ENCODE peak calls at places on chromosomes 5 and 9, in six cellular contexts. A is heart right ventricle, C is Panc1, V is tibial nerve, E is upper lobe of right lung, P is esophagus squamous epithelium. B is an unnamed sample. For H3K4me1 and H3K36me3, the result is how much of the 10 kb centered on the place peaks cover.

GRCh38 chr5:78912085-78912771 is 72.9 kb downstream of the ARSB start:
- DNase-seq in A (no peak), C (no peak), V (no peak), E (no peak), P (no peak), B (no peak)

GRCh38 chr5:177132504-177133118 is 962 bp upstream of the NSD1 start:
- DNase-seq in A (peak), C (no peak), V (no peak), E (no peak), P (no peak), B (peak)

GRCh38 chr5:154095819-154096380 is 57.1 kb downstream of the MFAP3 start:
- DNase-seq in A (no peak), C (no peak), V (no peak), E (no peak), P (no peak), B (no peak)

GRCh38 chr5:75672616-75673015 is 44.6 kb downstream of the POC5 start:
- DNase-seq in A (no peak), C (no peak), V (no peak), E (no peak), P (no peak), B (no peak)

GRCh38 chr5:139197710-139198669 is at the start of gene SIL1:
- DNase-seq in A (peak), C (peak), V (peak), E (peak), P (peak), B (peak)

GRCh38 chr5:146069780-146070099 is 35.6 kb downstream of the PLAC8L1 start:
- DNase-seq in A (no peak), C (no peak), V (no peak), E (no peak), P (no peak), B (no peak)

GRCh38 chr5:155936520-155937406 is 390.2 kb upstream of the SGCD start:
- DNase-seq in A (peak), C (no peak), V (no peak), E (no peak), P (no peak), B (peak)

GRCh38 chr5:74575741-74576538 is 64.6 kb downstream of the ENC1 start:
- DNase-seq in A (no peak), C (peak), V (no peak), E (no peak), P (no peak), B (no peak)

GRCh38 chr5:179834120-179834519 is 13.4 kb downstream of the SQSTM1 start:
- DNase-seq in A (no peak), C (no peak), V (no peak), E (no peak), P (no peak), B (peak)

GRCh38 chr5:179832039-179832745 is 11.5 kb downstream of the SQSTM1 start:
- DNase-seq in A (no peak), C (no peak), V (no peak), E (no peak), P (no peak), B (peak)

GRCh38 chr5:179833056-179833708 is 12.5 kb downstream of the SQSTM1 start:
- DNase-seq in A (no peak), C (no peak), V (no peak), E (no peak), P (no peak), B (peak)

GRCh38 chr5:179836225-179837019 is 15.7 kb downstream of the SQSTM1 start:
- DNase-seq in A (no peak), C (no peak), V (no peak), E (no peak), P (no peak), B (peak)

GRCh38 chr5:179833709-179834070 is 13.0 kb downstream of the SQSTM1 start:
- DNase-seq in A (no peak), C (no peak), V (no peak), E (no peak), P (no peak), B (no peak)
- H3K4me1 ChIP-seq in A (under half), C (under half), V (under half), E (under half), P (under half), B (under half)

DNA sequence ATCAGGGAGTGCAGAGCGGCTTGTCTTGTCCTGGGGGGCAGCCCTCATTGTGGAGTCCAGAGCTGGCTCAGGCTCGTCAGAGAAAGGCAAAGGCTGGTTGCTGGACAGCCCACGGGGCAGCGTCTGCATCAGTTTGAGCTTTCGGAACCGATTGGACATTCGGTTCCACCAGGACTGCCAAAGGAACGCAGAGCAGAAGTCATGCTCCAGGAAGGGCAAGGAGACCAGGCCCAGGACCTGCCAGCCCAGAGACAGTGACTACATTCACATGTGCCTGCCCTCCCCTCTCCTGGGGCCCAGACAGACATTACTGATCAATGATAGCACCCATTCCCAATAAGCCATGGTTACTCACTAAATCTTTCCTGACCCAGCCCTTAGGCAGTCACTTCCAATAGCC is 18.1 kb downstream of the ANKS6 start:
- DNase-seq in A (no peak), C (no peak), V (no peak), E (no peak), P (no peak), B (no peak)
- H3K36me3 ChIP-seq in A (under half), C (under half), V (half or more), E (under half), P (under half), B (under half)

GRCh38 chr5:76692274-76692540 is 23.7 kb upstream of the F2R start:
- DNase-seq in A (no peak), C (no peak), V (no peak), E (no peak), P (no peak), B (no peak)
- H3K4me1 ChIP-seq in A (under half), C (under half), V (under half), E (under half), P (under half), B (under half)

GRCh38 chr5:42621242-42621641 is 135.4 kb upstream of the CCDC152 start:
- DNase-seq in A (no peak), C (no peak), V (no peak), E (no peak), P (no peak), B (no peak)
- H3K36me3 ChIP-seq in A (under half), C (under half), V (under half), E (under half), P (under half), B (under half)

DNA sequence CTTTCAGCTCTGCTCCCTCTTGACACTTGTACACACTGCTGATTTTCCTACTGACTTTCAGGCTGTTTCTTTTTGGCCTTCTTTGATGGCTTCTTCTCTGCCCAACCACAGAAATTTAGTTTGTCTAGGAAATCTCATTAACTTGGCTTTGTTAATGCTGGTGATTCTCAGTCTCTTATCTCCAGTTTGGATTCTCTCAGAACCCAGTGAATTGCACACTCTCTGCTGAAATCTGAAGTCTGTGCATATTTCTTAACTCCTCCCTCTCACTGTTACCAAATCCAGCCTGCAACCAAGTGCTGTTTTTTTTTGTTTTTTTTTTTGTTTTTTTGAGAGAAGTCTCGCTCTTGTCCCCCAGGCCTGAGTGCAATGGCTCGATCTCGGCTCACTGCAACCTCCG is 117.2 kb downstream of the CDC42SE2 start:
- DNase-seq in A (no peak), C (no peak), V (no peak), E (no peak), P (no peak), B (no peak)
- H3K4me1 ChIP-seq in A (under half), C (half or more), V (under half), E (under half), P (under half), B (under half)

DNA sequence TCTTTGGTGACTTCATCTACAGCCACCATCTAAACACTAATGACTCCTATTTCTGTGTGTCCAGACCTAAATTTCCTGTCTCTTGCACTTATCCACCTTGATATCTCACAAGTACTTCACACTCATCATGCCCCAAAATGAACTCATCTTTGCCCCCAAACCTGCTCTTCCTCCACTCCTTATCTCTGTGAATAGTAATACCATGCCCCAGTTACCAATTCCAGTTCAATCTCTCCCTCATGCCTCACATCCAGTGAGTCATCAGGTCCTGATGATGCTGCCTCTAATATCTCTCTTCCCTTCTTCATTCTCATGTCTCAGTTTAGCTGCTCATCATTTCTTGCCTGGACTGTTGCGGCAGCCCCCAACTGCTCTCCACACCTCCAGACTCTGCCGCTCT is 14.9 kb upstream of the DNAJB5 start:
- DNase-seq in A (no peak), C (no peak), V (no peak), E (no peak), P (no peak), B (no peak)
- H3K36me3 ChIP-seq in A (under half), C (under half), V (under half), E (under half), P (under half), B (under half)

GRCh38 chr9:69049094-69049493 is 13.5 kb downstream of the FXN start:
- DNase-seq in A (no peak), C (no peak), V (no peak), E (no peak), P (no peak), B (no peak)
- H3K4me1 ChIP-seq in A (under half), C (under half), V (under half), E (under half), P (under half), B (under half)

GRCh38 chr9:111928342-111928720 is 31.7 kb downstream of the UGCG start:
- DNase-seq in A (no peak), C (no peak), V (no peak), E (no peak), P (no peak), B (no peak)
- H3K36me3 ChIP-seq in A (half or more), C (under half), V (half or more), E (half or more), P (under half), B (under half)

B was measured in kidney.